ENCODE peak calls at places on chromosomes 11 and 22, in eight cellular contexts. One of them, this sample, is unnamed.

GRCh38 chr22:43376765-43377485 is 33.8 kb upstream of the SCUBE1 start:
- DNase-seq in ovary: no peak
- DNase-seq in SK-N-SH: no peak
- DNase-seq in A549: no peak
- DNase-seq in sigmoid colon: no peak
- DNase-seq in stomach: peak
- DNase-seq in tibial nerve: no peak
- DNase-seq in upper lobe of left lung: no peak
- DNase-seq in this sample: no peak

GRCh38 chr22:50399751-50400331 is 56.7 kb downstream of the PPP6R2 start:
- DNase-seq in ovary: no peak
- DNase-seq in SK-N-SH: peak
- DNase-seq in A549: peak
- DNase-seq in sigmoid colon: no peak
- DNase-seq in stomach: peak
- DNase-seq in tibial nerve: no peak
- DNase-seq in upper lobe of left lung: peak
- DNase-seq in this sample: no peak

GRCh38 chr22:21624880-21625791 is 4.7 kb downstream of the YDJC start:
- DNase-seq in ovary: no peak
- DNase-seq in SK-N-SH: no peak
- DNase-seq in A549: no peak
- DNase-seq in sigmoid colon: no peak
- DNase-seq in stomach: no peak
- DNase-seq in tibial nerve: no peak
- DNase-seq in upper lobe of left lung: no peak
- DNase-seq in this sample: no peak

GRCh38 chr11:115290479-115291390 is 213.5 kb downstream of the CADM1 start:
- DNase-seq in ovary: no peak
- DNase-seq in SK-N-SH: peak
- DNase-seq in A549: no peak
- DNase-seq in sigmoid colon: no peak
- DNase-seq in stomach: no peak
- DNase-seq in tibial nerve: no peak
- DNase-seq in upper lobe of left lung: no peak
- DNase-seq in this sample: no peak

GRCh38 chr11:76266269-76266668 is 60.0 kb upstream of the WNT11 start:
- DNase-seq in ovary: no peak
- DNase-seq in SK-N-SH: no peak
- DNase-seq in A549: peak
- DNase-seq in sigmoid colon: peak
- DNase-seq in stomach: no peak
- DNase-seq in tibial nerve: peak
- DNase-seq in upper lobe of left lung: no peak
- DNase-seq in this sample: no peak

GRCh38 chr11:76260296-76260695 is 54.0 kb upstream of the WNT11 start:
- DNase-seq in ovary: no peak
- DNase-seq in SK-N-SH: no peak
- DNase-seq in A549: no peak
- DNase-seq in sigmoid colon: no peak
- DNase-seq in stomach: no peak
- DNase-seq in tibial nerve: no peak
- DNase-seq in upper lobe of left lung: no peak
- DNase-seq in this sample: no peak

GRCh38 chr11:47389577-47390072 is 11.3 kb upstream of the SPI1 start:
- DNase-seq in ovary: no peak
- DNase-seq in SK-N-SH: no peak
- DNase-seq in A549: no peak
- DNase-seq in sigmoid colon: no peak
- DNase-seq in stomach: no peak
- DNase-seq in tibial nerve: no peak
- DNase-seq in upper lobe of left lung: peak
- DNase-seq in this sample: no peak

GRCh38 chr11:2891901-2892214 is 6.3 kb upstream of the CDKN1C start:
- DNase-seq in ovary: peak
- DNase-seq in SK-N-SH: no peak
- DNase-seq in A549: no peak
- DNase-seq in sigmoid colon: no peak
- DNase-seq in stomach: peak
- DNase-seq in tibial nerve: no peak
- DNase-seq in upper lobe of left lung: no peak
- DNase-seq in this sample: no peak

GRCh38 chr11:37657645-37658044 is 1059.6 kb upstream of the RAG2 start:
- DNase-seq in ovary: no peak
- DNase-seq in SK-N-SH: peak
- DNase-seq in A549: no peak
- DNase-seq in sigmoid colon: no peak
- DNase-seq in stomach: no peak
- DNase-seq in tibial nerve: no peak
- DNase-seq in upper lobe of left lung: no peak
- DNase-seq in this sample: no peak

GRCh38 chr11:134598368-134598767 is 186.3 kb upstream of the B3GAT1 start:
- DNase-seq in ovary: no peak
- DNase-seq in SK-N-SH: no peak
- DNase-seq in A549: no peak
- DNase-seq in sigmoid colon: no peak
- DNase-seq in stomach: no peak
- DNase-seq in tibial nerve: no peak
- DNase-seq in upper lobe of left lung: no peak
- DNase-seq in this sample: no peak

GRCh38 chr11:59264736-59265135 is 52.0 kb upstream of the MPEG1 start:
- DNase-seq in ovary: no peak
- DNase-seq in SK-N-SH: no peak
- DNase-seq in A549: no peak
- DNase-seq in sigmoid colon: no peak
- DNase-seq in stomach: no peak
- DNase-seq in tibial nerve: no peak
- DNase-seq in upper lobe of left lung: no peak
- DNase-seq in this sample: peak

GRCh38 chr11:58513747-58514367 is 6.0 kb upstream of the OR5B21 start:
- DNase-seq in ovary: no peak
- DNase-seq in SK-N-SH: peak
- DNase-seq in A549: peak
- DNase-seq in sigmoid colon: no peak
- DNase-seq in stomach: no peak
- DNase-seq in tibial nerve: peak
- DNase-seq in upper lobe of left lung: no peak
- DNase-seq in this sample: no peak

GRCh38 chr11:69249641-69250502 is 44.1 kb upstream of the MYEOV start:
- DNase-seq in ovary: no peak
- DNase-seq in SK-N-SH: no peak
- DNase-seq in A549: no peak
- DNase-seq in sigmoid colon: peak
- DNase-seq in stomach: no peak
- DNase-seq in tibial nerve: no peak
- DNase-seq in upper lobe of left lung: peak
- DNase-seq in this sample: no peak

GRCh38 chr11:130024356-130024755 is 21.7 kb upstream of the PRDM10 start:
- DNase-seq in ovary: no peak
- DNase-seq in SK-N-SH: no peak
- DNase-seq in A549: no peak
- DNase-seq in sigmoid colon: no peak
- DNase-seq in stomach: no peak
- DNase-seq in tibial nerve: no peak
- DNase-seq in upper lobe of left lung: no peak
- DNase-seq in this sample: no peak

DNA sequence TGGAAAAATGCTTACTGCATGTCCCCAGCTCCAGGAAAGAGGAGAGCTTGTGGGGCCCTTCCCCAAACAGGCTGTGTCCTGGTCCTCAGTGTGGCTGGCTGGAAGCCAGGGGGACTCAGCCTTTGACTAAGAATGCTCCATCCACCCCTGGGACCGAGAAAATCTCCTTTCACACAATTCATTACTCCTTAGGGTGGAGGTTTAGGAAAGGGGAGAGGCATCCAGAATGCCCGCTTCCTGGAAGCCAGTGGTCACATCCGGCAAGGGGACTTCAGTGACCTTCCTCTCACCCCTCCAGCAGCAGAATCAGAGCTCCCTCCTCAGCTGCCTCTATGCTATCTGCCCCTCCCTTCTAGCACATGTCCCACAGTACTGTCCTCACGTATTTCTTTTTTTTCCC is 21.9 kb downstream of the ATG16L2 start:
- DNase-seq in ovary: no peak
- DNase-seq in SK-N-SH: no peak
- DNase-seq in A549: no peak
- DNase-seq in sigmoid colon: peak
- DNase-seq in stomach: no peak
- DNase-seq in tibial nerve: no peak
- DNase-seq in upper lobe of left lung: no peak
- DNase-seq in this sample: no peak
- TF ChIP-seq EP300 in ovary: no peak
- TF ChIP-seq EP300 in SK-N-SH: no peak
- TF ChIP-seq EP300 in A549: no peak
- TF ChIP-seq EP300 in sigmoid colon: no peak
- TF ChIP-seq EP300 in stomach: no peak
- TF ChIP-seq EP300 in tibial nerve: no peak
- TF ChIP-seq EP300 in upper lobe of left lung: no peak
- TF ChIP-seq EP300 in this sample: no peak

GRCh38 chr11:57430946-57431345 is 4.0 kb upstream of the SLC43A3 start:
- DNase-seq in ovary: no peak
- DNase-seq in SK-N-SH: no peak
- DNase-seq in A549: no peak
- DNase-seq in sigmoid colon: no peak
- DNase-seq in stomach: no peak
- DNase-seq in tibial nerve: no peak
- DNase-seq in upper lobe of left lung: no peak
- DNase-seq in this sample: no peak
- TF ChIP-seq EP300 in ovary: no peak
- TF ChIP-seq EP300 in SK-N-SH: no peak
- TF ChIP-seq EP300 in A549: no peak
- TF ChIP-seq EP300 in sigmoid colon: no peak
- TF ChIP-seq EP300 in stomach: no peak
- TF ChIP-seq EP300 in tibial nerve: no peak
- TF ChIP-seq EP300 in upper lobe of left lung: no peak
- TF ChIP-seq EP300 in this sample: no peak

GRCh38 chr11:123151366-123151765 is 43.7 kb downstream of the CLMP start:
- DNase-seq in ovary: no peak
- DNase-seq in SK-N-SH: no peak
- DNase-seq in A549: no peak
- DNase-seq in sigmoid colon: no peak
- DNase-seq in stomach: no peak
- DNase-seq in tibial nerve: no peak
- DNase-seq in upper lobe of left lung: no peak
- DNase-seq in this sample: no peak

GRCh38 chr11:123157995-123158394 is 37.1 kb downstream of the CLMP start:
- DNase-seq in ovary: no peak
- DNase-seq in SK-N-SH: no peak
- DNase-seq in A549: no peak
- DNase-seq in sigmoid colon: no peak
- DNase-seq in stomach: no peak
- DNase-seq in tibial nerve: no peak
- DNase-seq in upper lobe of left lung: no peak
- DNase-seq in this sample: no peak

GRCh38 chr11:123150882-123151281 is 44.2 kb downstream of the CLMP start:
- DNase-seq in ovary: no peak
- DNase-seq in SK-N-SH: no peak
- DNase-seq in A549: no peak
- DNase-seq in sigmoid colon: no peak
- DNase-seq in stomach: no peak
- DNase-seq in tibial nerve: no peak
- DNase-seq in upper lobe of left lung: no peak
- DNase-seq in this sample: no peak

GRCh38 chr11:123158609-123159008 is 36.4 kb downstream of the CLMP start:
- DNase-seq in ovary: no peak
- DNase-seq in SK-N-SH: no peak
- DNase-seq in A549: no peak
- DNase-seq in sigmoid colon: no peak
- DNase-seq in stomach: no peak
- DNase-seq in tibial nerve: no peak
- DNase-seq in upper lobe of left lung: no peak
- DNase-seq in this sample: no peak

GRCh38 chr11:123152951-123153350 is 42.1 kb downstream of the CLMP start:
- DNase-seq in ovary: no peak
- DNase-seq in SK-N-SH: no peak
- DNase-seq in A549: no peak
- DNase-seq in sigmoid colon: no peak
- DNase-seq in stomach: no peak
- DNase-seq in tibial nerve: no peak
- DNase-seq in upper lobe of left lung: no peak
- DNase-seq in this sample: no peak
- TF ChIP-seq EP300 in ovary: no peak
- TF ChIP-seq EP300 in SK-N-SH: no peak
- TF ChIP-seq EP300 in A549: no peak
- TF ChIP-seq EP300 in sigmoid colon: no peak
- TF ChIP-seq EP300 in stomach: no peak
- TF ChIP-seq EP300 in tibial nerve: no peak
- TF ChIP-seq EP300 in upper lobe of left lung: no peak
- TF ChIP-seq EP300 in this sample: no peak

GRCh38 chr11:65744699-65745042 is 24.1 kb upstream of the RNASEH2C start:
- DNase-seq in ovary: no peak
- DNase-seq in SK-N-SH: no peak
- DNase-seq in A549: no peak
- DNase-seq in sigmoid colon: no peak
- DNase-seq in stomach: no peak
- DNase-seq in tibial nerve: no peak
- DNase-seq in upper lobe of left lung: no peak
- DNase-seq in this sample: peak

GRCh38 chr11:65745049-65745448 is 24.5 kb upstream of the RNASEH2C start:
- DNase-seq in ovary: no peak
- DNase-seq in SK-N-SH: peak
- DNase-seq in A549: no peak
- DNase-seq in sigmoid colon: no peak
- DNase-seq in stomach: no peak
- DNase-seq in tibial nerve: no peak
- DNase-seq in upper lobe of left lung: no peak
- DNase-seq in this sample: peak

GRCh38 chr11:65742353-65742752 is 21.8 kb upstream of the RNASEH2C start:
- DNase-seq in ovary: no peak
- DNase-seq in SK-N-SH: no peak
- DNase-seq in A549: no peak
- DNase-seq in sigmoid colon: no peak
- DNase-seq in stomach: no peak
- DNase-seq in tibial nerve: no peak
- DNase-seq in upper lobe of left lung: no peak
- DNase-seq in this sample: peak

GRCh38 chr11:65741185-65741584 is 20.6 kb upstream of the RNASEH2C start:
- DNase-seq in ovary: no peak
- DNase-seq in SK-N-SH: no peak
- DNase-seq in A549: no peak
- DNase-seq in sigmoid colon: no peak
- DNase-seq in stomach: no peak
- DNase-seq in tibial nerve: no peak
- DNase-seq in upper lobe of left lung: no peak
- DNase-seq in this sample: peak

GRCh38 chr11:65743928-65744698 is 23.5 kb upstream of the RNASEH2C start:
- DNase-seq in ovary: no peak
- DNase-seq in SK-N-SH: peak
- DNase-seq in A549: peak
- DNase-seq in sigmoid colon: no peak
- DNase-seq in stomach: peak
- DNase-seq in tibial nerve: no peak
- DNase-seq in upper lobe of left lung: peak
- DNase-seq in this sample: peak
- TF ChIP-seq EP300 in ovary: no peak
- TF ChIP-seq EP300 in SK-N-SH: no peak
- TF ChIP-seq EP300 in A549: no peak
- TF ChIP-seq EP300 in sigmoid colon: no peak
- TF ChIP-seq EP300 in stomach: no peak
- TF ChIP-seq EP300 in tibial nerve: no peak
- TF ChIP-seq EP300 in upper lobe of left lung: no peak
- TF ChIP-seq EP300 in this sample: no peak

GRCh38 chr11:32435152-32435480 is 223 bp downstream of the WT1 start:
- DNase-seq in ovary: no peak
- DNase-seq in SK-N-SH: no peak
- DNase-seq in A549: peak
- DNase-seq in sigmoid colon: no peak
- DNase-seq in stomach: no peak
- DNase-seq in tibial nerve: no peak
- DNase-seq in upper lobe of left lung: no peak
- DNase-seq in this sample: no peak
- TF ChIP-seq EP300 in ovary: no peak
- TF ChIP-seq EP300 in SK-N-SH: no peak
- TF ChIP-seq EP300 in A549: no peak
- TF ChIP-seq EP300 in sigmoid colon: no peak
- TF ChIP-seq EP300 in stomach: no peak
- TF ChIP-seq EP300 in tibial nerve: no peak
- TF ChIP-seq EP300 in upper lobe of left lung: no peak
- TF ChIP-seq EP300 in this sample: no peak

This sample was measured in esophagus muscularis mucosa.